ENCODE peak calls at places on chromosome 15, in four cellular contexts. One of them, this sample, is unnamed.

GRCh38 chr15:74053941-74054529 is 28.3 kb downstream of the GOLGA6A start:
- DNase-seq in tibial artery: peak
- DNase-seq in choroid plexus epithelial cell: peak
- DNase-seq in pancreas: peak
- DNase-seq in this sample: peak

GRCh38 chr15:62527387-62527786 is 362.3 kb upstream of the C2CD4B start:
- DNase-seq in tibial artery: no peak
- DNase-seq in choroid plexus epithelial cell: no peak
- DNase-seq in pancreas: no peak
- DNase-seq in this sample: no peak

GRCh38 chr15:93071469-93071891 is 17.5 kb downstream of the RGMA start:
- DNase-seq in tibial artery: no peak
- DNase-seq in choroid plexus epithelial cell: peak
- DNase-seq in pancreas: no peak
- DNase-seq in this sample: peak

GRCh38 chr15:38216763-38217162 is 35.9 kb upstream of the SPRED1 start:
- DNase-seq in tibial artery: no peak
- DNase-seq in choroid plexus epithelial cell: peak
- DNase-seq in pancreas: no peak
- DNase-seq in this sample: peak

GRCh38 chr15:42108189-42108588 is 13.8 kb upstream of the PLA2G4D start:
- DNase-seq in tibial artery: no peak
- DNase-seq in choroid plexus epithelial cell: peak
- DNase-seq in pancreas: no peak
- DNase-seq in this sample: no peak

GRCh38 chr15:31487811-31488436 is 161.3 kb downstream of the KLF13 start:
- DNase-seq in tibial artery: no peak
- DNase-seq in choroid plexus epithelial cell: peak
- DNase-seq in pancreas: peak
- DNase-seq in this sample: peak

GRCh38 chr15:40925863-40926658 is 3.1 kb upstream of the DLL4 start:
- DNase-seq in tibial artery: no peak
- DNase-seq in choroid plexus epithelial cell: no peak
- DNase-seq in pancreas: no peak
- DNase-seq in this sample: no peak

GRCh38 chr15:72585659-72586058 is 68.8 kb upstream of the GOLGA6B start:
- DNase-seq in tibial artery: no peak
- DNase-seq in choroid plexus epithelial cell: peak
- DNase-seq in pancreas: no peak
- DNase-seq in this sample: peak

GRCh38 chr15:63436872-63437375 is 55.3 kb upstream of the CA12 start:
- DNase-seq in tibial artery: peak
- DNase-seq in choroid plexus epithelial cell: peak
- DNase-seq in pancreas: peak
- DNase-seq in this sample: peak

GRCh38 chr15:31560643-31561042 is 234.0 kb downstream of the KLF13 start:
- DNase-seq in tibial artery: no peak
- DNase-seq in choroid plexus epithelial cell: no peak
- DNase-seq in pancreas: no peak
- DNase-seq in this sample: no peak

GRCh38 chr15:100687532-100688215 is 85.3 kb downstream of the ASB7 start:
- DNase-seq in tibial artery: no peak
- DNase-seq in choroid plexus epithelial cell: peak
- DNase-seq in pancreas: no peak
- DNase-seq in this sample: peak

GRCh38 chr15:47715856-47716445 is 1.4 kb upstream of the SEMA6D start:
- DNase-seq in tibial artery: peak
- DNase-seq in choroid plexus epithelial cell: peak
- DNase-seq in pancreas: no peak
- DNase-seq in this sample: peak

GRCh38 chr15:76006136-76006778 is 6.0 kb downstream of the NRG4 start:
- DNase-seq in tibial artery: peak
- DNase-seq in choroid plexus epithelial cell: peak
- DNase-seq in pancreas: peak
- DNase-seq in this sample: peak

GRCh38 chr15:59528429-59528828 is 83.2 kb upstream of the GCNT3 start:
- DNase-seq in tibial artery: no peak
- DNase-seq in choroid plexus epithelial cell: no peak
- DNase-seq in pancreas: no peak
- DNase-seq in this sample: no peak

GRCh38 chr15:45326776-45327175 is 51.6 kb downstream of the GATM start:
- DNase-seq in tibial artery: no peak
- DNase-seq in choroid plexus epithelial cell: no peak
- DNase-seq in pancreas: no peak
- DNase-seq in this sample: no peak

GRCh38 chr15:79816565-79816964 is 80.2 kb downstream of the MTHFS start:
- DNase-seq in tibial artery: no peak
- DNase-seq in choroid plexus epithelial cell: no peak
- DNase-seq in pancreas: no peak
- DNase-seq in this sample: no peak

GRCh38 chr15:29377141-29377540 is 107.5 kb upstream of the NSMCE3 start:
- DNase-seq in tibial artery: no peak
- DNase-seq in choroid plexus epithelial cell: no peak
- DNase-seq in pancreas: no peak
- DNase-seq in this sample: no peak

GRCh38 chr15:66165856-66166255 is 87.7 kb downstream of the MEGF11 start:
- DNase-seq in tibial artery: no peak
- DNase-seq in choroid plexus epithelial cell: no peak
- DNase-seq in pancreas: no peak
- DNase-seq in this sample: no peak

GRCh38 chr15:31434418-31435255 is 108.0 kb downstream of the KLF13 start:
- DNase-seq in tibial artery: peak
- DNase-seq in choroid plexus epithelial cell: peak
- DNase-seq in pancreas: no peak
- DNase-seq in this sample: peak

GRCh38 chr15:96126859-96127258 is 203.6 kb upstream of the NR2F2 start:
- DNase-seq in tibial artery: no peak
- DNase-seq in choroid plexus epithelial cell: no peak
- DNase-seq in pancreas: no peak
- DNase-seq in this sample: no peak

GRCh38 chr15:100764778-100765457 is 114.7 kb upstream of the ALDH1A3 start:
- DNase-seq in tibial artery: no peak
- DNase-seq in choroid plexus epithelial cell: peak
- DNase-seq in pancreas: no peak
- DNase-seq in this sample: peak

GRCh38 chr15:93823971-93824866 is 407.1 kb upstream of the MCTP2 start:
- DNase-seq in tibial artery: peak
- DNase-seq in choroid plexus epithelial cell: no peak
- DNase-seq in pancreas: no peak
- DNase-seq in this sample: no peak

GRCh38 chr15:100559330-100559729 is 30.6 kb upstream of the CERS3 start:
- DNase-seq in tibial artery: peak
- DNase-seq in choroid plexus epithelial cell: peak
- DNase-seq in pancreas: no peak
- DNase-seq in this sample: peak

GRCh38 chr15:45641374-45641778 is 6.5 kb downstream of the SQOR start:
- DNase-seq in tibial artery: peak
- DNase-seq in choroid plexus epithelial cell: peak
- DNase-seq in pancreas: peak
- DNase-seq in this sample: peak

GRCh38 chr15:42121021-42121420 is 26.7 kb upstream of the PLA2G4D start:
- DNase-seq in tibial artery: no peak
- DNase-seq in choroid plexus epithelial cell: no peak
- DNase-seq in pancreas: no peak
- DNase-seq in this sample: no peak

GRCh38 chr15:96273317-96274086 is 57.0 kb upstream of the NR2F2 start:
- DNase-seq in tibial artery: no peak
- DNase-seq in choroid plexus epithelial cell: peak
- DNase-seq in pancreas: no peak
- DNase-seq in this sample: peak

GRCh38 chr15:40754883-40755815 is at the start of gene RMDN3:
- DNase-seq in tibial artery: peak
- DNase-seq in choroid plexus epithelial cell: peak
- DNase-seq in pancreas: peak
- DNase-seq in this sample: peak

GRCh38 chr15:32825219-32825618 is 107.4 kb downstream of the GREM1 start:
- DNase-seq in tibial artery: no peak
- DNase-seq in choroid plexus epithelial cell: peak
- DNase-seq in pancreas: no peak
- DNase-seq in this sample: peak
- H3K4me3 ChIP-seq in tibial artery: no peak
- H3K4me3 ChIP-seq in choroid plexus epithelial cell: peak
- H3K4me3 ChIP-seq in pancreas: no peak
- H3K4me3 ChIP-seq in this sample: peak

GRCh38 chr15:39487180-39487735 is 93.6 kb upstream of the THBS1 start:
- DNase-seq in tibial artery: no peak
- DNase-seq in choroid plexus epithelial cell: no peak
- DNase-seq in pancreas: no peak
- DNase-seq in this sample: no peak

GRCh38 chr15:39478996-39479395 is 101.9 kb upstream of the THBS1 start:
- DNase-seq in tibial artery: no peak
- DNase-seq in choroid plexus epithelial cell: no peak
- DNase-seq in pancreas: no peak
- DNase-seq in this sample: no peak

GRCh38 chr15:39479916-39480315 is 101.0 kb upstream of the THBS1 start:
- DNase-seq in tibial artery: no peak
- DNase-seq in choroid plexus epithelial cell: no peak
- DNase-seq in pancreas: no peak
- DNase-seq in this sample: no peak

GRCh38 chr15:39486546-39487081 is 94.3 kb upstream of the THBS1 start:
- DNase-seq in tibial artery: no peak
- DNase-seq in choroid plexus epithelial cell: no peak
- DNase-seq in pancreas: no peak
- DNase-seq in this sample: peak

GRCh38 chr15:39482467-39482866 is 98.4 kb upstream of the THBS1 start:
- DNase-seq in tibial artery: no peak
- DNase-seq in choroid plexus epithelial cell: no peak
- DNase-seq in pancreas: no peak
- DNase-seq in this sample: no peak
- TF ChIP-seq CTCF in tibial artery: no peak
- TF ChIP-seq CTCF in choroid plexus epithelial cell: no peak
- TF ChIP-seq CTCF in pancreas: no peak
- TF ChIP-seq CTCF in this sample: no peak

GRCh38 chr15:51343466-51343865 is 2.0 kb downstream of the GLDN start:
- DNase-seq in tibial artery: no peak
- DNase-seq in choroid plexus epithelial cell: no peak
- DNase-seq in pancreas: no peak
- DNase-seq in this sample: no peak
- H3K4me3 ChIP-seq in tibial artery: no peak
- H3K4me3 ChIP-seq in choroid plexus epithelial cell: no peak
- H3K4me3 ChIP-seq in pancreas: no peak
- H3K4me3 ChIP-seq in this sample: no peak

GRCh38 chr15:90915808-90916440 is 12.8 kb downstream of the MAN2A2 start:
- DNase-seq in tibial artery: peak
- DNase-seq in choroid plexus epithelial cell: peak
- DNase-seq in pancreas: no peak
- DNase-seq in this sample: no peak

GRCh38 chr15:90913398-90913944 is 10.4 kb downstream of the MAN2A2 start:
- DNase-seq in tibial artery: no peak
- DNase-seq in choroid plexus epithelial cell: no peak
- DNase-seq in pancreas: no peak
- DNase-seq in this sample: no peak

GRCh38 chr15:90912770-90913075 is 9.6 kb downstream of the MAN2A2 start:
- DNase-seq in tibial artery: no peak
- DNase-seq in choroid plexus epithelial cell: no peak
- DNase-seq in pancreas: no peak
- DNase-seq in this sample: no peak

GRCh38 chr15:90915216-90915807 is 12.2 kb downstream of the MAN2A2 start:
- DNase-seq in tibial artery: no peak
- DNase-seq in choroid plexus epithelial cell: no peak
- DNase-seq in pancreas: no peak
- DNase-seq in this sample: no peak

DNA sequence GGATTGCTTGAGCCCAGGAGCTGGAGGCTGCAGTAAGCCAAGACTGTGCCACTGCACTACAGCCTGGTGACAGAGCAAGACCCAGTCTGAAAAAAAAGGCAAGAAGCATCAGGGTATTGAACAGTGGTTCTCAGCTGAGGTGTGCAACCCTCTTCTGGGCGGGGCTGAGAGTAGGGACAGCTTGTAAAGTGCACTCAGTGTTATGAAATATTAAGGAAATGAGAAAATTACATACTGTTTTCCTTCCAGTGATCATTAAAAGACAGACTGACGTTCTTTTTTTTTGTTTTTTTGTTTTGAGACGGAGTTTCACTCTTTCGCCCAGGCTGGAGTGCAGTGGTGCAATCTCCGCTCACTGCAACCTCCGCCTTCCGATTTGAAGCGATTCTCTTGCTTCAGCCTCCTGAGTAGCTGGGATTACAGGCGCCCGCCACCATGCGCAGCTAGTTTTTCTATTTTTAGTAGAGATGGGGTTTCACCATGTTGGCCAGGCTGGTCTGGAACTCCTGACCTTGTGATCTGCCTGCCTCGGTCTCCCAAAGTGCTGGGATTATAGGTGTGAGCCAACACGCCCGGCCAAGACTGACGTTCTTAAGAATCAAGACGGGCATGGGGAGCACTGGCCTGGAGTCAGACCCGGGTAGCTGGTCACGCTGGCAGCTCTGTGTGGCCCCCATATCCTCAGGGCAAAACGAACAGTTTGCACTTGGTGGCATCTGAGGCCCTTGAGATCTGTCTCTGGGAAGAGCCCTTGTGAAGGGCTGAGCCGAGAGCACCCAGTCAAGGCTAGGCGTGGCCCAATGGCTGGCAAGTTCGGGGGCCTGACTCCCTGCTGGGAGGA is 11.4 kb downstream of the MAN2A2 start:
- DNase-seq in tibial artery: no peak
- DNase-seq in choroid plexus epithelial cell: no peak
- DNase-seq in pancreas: no peak
- DNase-seq in this sample: no peak
- TF ChIP-seq CTCF in tibial artery: no peak
- TF ChIP-seq CTCF in choroid plexus epithelial cell: no peak
- TF ChIP-seq CTCF in pancreas: no peak
- TF ChIP-seq CTCF in this sample: no peak

DNA sequence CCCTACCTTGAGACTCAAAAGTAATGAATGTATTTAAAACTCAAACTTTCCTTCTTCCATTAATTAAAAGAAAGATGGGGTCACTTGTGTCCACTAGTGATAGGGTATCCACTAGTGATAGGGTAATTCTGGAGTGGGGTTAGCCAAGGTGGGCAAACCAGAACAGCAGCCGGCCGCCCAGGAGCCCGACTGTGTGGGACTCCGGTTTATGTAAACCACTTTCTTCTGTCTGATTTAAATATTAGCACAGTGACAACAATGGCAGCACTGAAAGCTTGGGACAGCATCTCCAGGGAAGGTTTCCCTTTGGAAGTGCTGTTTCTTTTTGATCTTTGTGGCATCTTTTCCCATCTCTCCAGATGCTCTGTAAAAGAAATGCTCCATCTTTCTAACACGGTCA is 722 bp downstream of the MYZAP start:
- DNase-seq in tibial artery: no peak
- DNase-seq in choroid plexus epithelial cell: no peak
- DNase-seq in pancreas: no peak
- DNase-seq in this sample: no peak
- H3K4me3 ChIP-seq in tibial artery: peak
- H3K4me3 ChIP-seq in choroid plexus epithelial cell: no peak
- H3K4me3 ChIP-seq in pancreas: peak
- H3K4me3 ChIP-seq in this sample: peak